ENCODE peak calls at places on chromosomes 5 and 9, in ten cellular contexts. B is cortex of kidney; J is Jurkat, Clone E6-1; T is T-helper 1 cell; P is neural crest cell; W is LoVo; D is cardiac fibroblast; I is amygdala; M is H9; A is endothelial cell of umbilical vein. U is an unnamed sample.

GRCh38 chr5:150206076-150206779 is 16.4 kb downstream of the SLC6A7 start:
- DNase-seq in W (no peak), A (no peak), P (no peak), B (no peak), I (no peak), T (no peak), M (no peak), J (peak), D (no peak), U (no peak)

GRCh38 chr5:76901522-76901921 is 51.3 kb upstream of the CRHBP start:
- DNase-seq in B (no peak), P (no peak), T (no peak), D (no peak), A (no peak), W (no peak), M (no peak), J (no peak), I (no peak), U (no peak)

GRCh38 chr5:178469975-178470692 is 120.1 kb downstream of the COL23A1 start:
- DNase-seq in I (no peak), W (no peak), J (no peak), P (no peak), D (no peak), M (no peak), A (no peak), T (no peak), B (no peak), U (no peak)

GRCh38 chr5:55989860-55990259 is 4.9 kb downstream of the IL6ST start:
- DNase-seq in D (no peak), M (no peak), W (no peak), J (no peak), B (no peak), I (no peak), P (no peak), T (no peak), A (no peak), U (no peak)

GRCh38 chr5:3010953-3011763 is 259.7 kb upstream of the IRX2 start:
- DNase-seq in T (no peak), I (no peak), J (no peak), P (no peak), A (no peak), B (no peak), M (no peak), D (no peak), W (no peak), U (no peak)

GRCh38 chr5:96562614-96563013 is 99.6 kb upstream of the CAST start:
- DNase-seq in P (no peak), D (peak), W (no peak), I (no peak), J (no peak), T (no peak), M (no peak), A (peak), B (no peak), U (no peak)

GRCh38 chr5:109168151-109168550 is 241.6 kb downstream of the PJA2 start:
- DNase-seq in I (no peak), B (no peak), W (no peak), D (no peak), A (no peak), T (no peak), P (no peak), J (no peak), M (no peak), U (no peak)

GRCh38 chr5:145589063-145589462 is 246.1 kb downstream of the PRELID2 start:
- DNase-seq in D (no peak), M (no peak), B (no peak), I (no peak), T (no peak), J (no peak), P (no peak), A (no peak), W (no peak), U (no peak)

GRCh38 chr5:54628049-54628448 is 110.5 kb downstream of the SNX18 start:
- DNase-seq in T (no peak), P (no peak), A (no peak), B (no peak), M (no peak), J (no peak), W (no peak), I (no peak), D (no peak), U (no peak)

GRCh38 chr5:74412064-74412463 is 228.5 kb downstream of the ENC1 start:
- DNase-seq in A (no peak), I (peak), D (no peak), M (peak), W (no peak), P (no peak), T (no peak), J (no peak), B (no peak), U (no peak)

GRCh38 chr5:118775790-118776499 is 212.4 kb downstream of the DTWD2 start:
- DNase-seq in A (no peak), P (no peak), I (no peak), T (no peak), B (no peak), M (no peak), D (no peak), W (no peak), J (no peak), U (no peak)

GRCh38 chr9:69132391-69132790 is 41.7 kb upstream of the TJP2 start:
- DNase-seq in T (no peak), D (no peak), W (no peak), J (no peak), A (no peak), M (peak), I (no peak), P (no peak), B (no peak), U (no peak)

GRCh38 chr5:62578540-62578939 is at the start of gene LRRC70:
- DNase-seq in T (no peak), I (no peak), W (no peak), J (peak), B (no peak), A (peak), D (peak), M (no peak), P (no peak), U (peak)

GRCh38 chr5:60101561-60101960 is 208.0 kb upstream of the PDE4D start:
- DNase-seq in B (no peak), J (no peak), A (no peak), T (no peak), P (no peak), D (no peak), M (no peak), W (no peak), I (no peak), U (no peak)

GRCh38 chr5:63572751-63573150 is 389.5 kb downstream of the HTR1A start:
- DNase-seq in B (no peak), T (no peak), D (no peak), P (no peak), A (no peak), M (no peak), W (no peak), J (no peak), I (no peak), U (no peak)

GRCh38 chr5:133754575-133755169 is 142.3 kb upstream of the FSTL4 start:
- DNase-seq in W (peak), M (peak), I (no peak), J (no peak), D (peak), A (peak), B (no peak), P (no peak), T (no peak), U (no peak)

GRCh38 chr5:88732181-88732633 is 150.8 kb downstream of the MEF2C start:
- DNase-seq in T (no peak), B (no peak), J (no peak), P (no peak), D (peak), W (no peak), M (no peak), A (no peak), I (peak), U (no peak)

GRCh38 chr9:93149361-93149760 is 15.3 kb upstream of the NINJ1 start:
- DNase-seq in T (no peak), W (no peak), D (peak), M (no peak), A (peak), P (no peak), J (no peak), I (no peak), B (no peak), U (no peak)

GRCh38 chr5:125416055-125416454 is 669.6 kb upstream of the ZNF608 start:
- DNase-seq in P (no peak), D (no peak), T (no peak), M (no peak), B (no peak), J (no peak), A (no peak), W (no peak), I (no peak), U (no peak)

GRCh38 chr5:133691448-133691847 is 79.1 kb upstream of the FSTL4 start:
- DNase-seq in M (no peak), J (no peak), D (no peak), I (no peak), W (no peak), A (no peak), B (no peak), T (no peak), P (no peak), U (no peak)

GRCh38 chr9:91740713-91741112 is 209.3 kb downstream of the ROR2 start:
- DNase-seq in J (no peak), B (no peak), W (no peak), I (no peak), P (no peak), M (no peak), D (peak), A (no peak), T (no peak), U (no peak)

GRCh38 chr9:131704195-131704983 is 35.5 kb downstream of the RAPGEF1 start:
- DNase-seq in W (no peak), T (no peak), P (no peak), D (no peak), M (no peak), A (no peak), I (no peak), J (no peak), B (no peak), U (no peak)

U was measured in immature natural killer cell.